ENCODE peak calls at places on chromosome 9, in six cellular contexts. U is K562, N is HCT116, A is GM12878, B is NT2/D1, R is H1. S is an unnamed sample.

GRCh38 chr9:3863686-3864085 is 337.9 kb upstream of the RFX3 start:
- DNase-seq in U (no peak), N (no peak), A (no peak), B (no peak), R (no peak), S (no peak)

GRCh38 chr9:123569343-123569694 is 213.3 kb downstream of the CRB2 start:
- DNase-seq in U (no peak), N (no peak), A (no peak), B (no peak), R (no peak), S (no peak)

GRCh38 chr9:95788486-95789110 is 86.9 kb upstream of the ERCC6L2 start:
- DNase-seq in U (no peak), N (no peak), A (no peak), B (no peak), R (peak), S (no peak)

GRCh38 chr9:33815781-33816180 is 1.2 kb upstream of the UBE2R2 start:
- DNase-seq in U (no peak), N (no peak), A (no peak), B (no peak), R (no peak), S (no peak)

GRCh38 chr9:18126776-18127175 is 347.2 kb upstream of the ADAMTSL1 start:
- DNase-seq in U (no peak), N (no peak), A (no peak), B (no peak), R (no peak), S (no peak)

GRCh38 chr9:133585481-133586367 is 23.5 kb downstream of the FAM163B start:
- DNase-seq in U (no peak), N (no peak), A (no peak), B (no peak), R (peak), S (no peak)

GRCh38 chr9:128242124-128242523 is 33.7 kb downstream of the GOLGA2 start:
- DNase-seq in U (peak), N (no peak), A (no peak), B (no peak), R (no peak), S (no peak)

GRCh38 chr9:93088656-93089015 is 7.4 kb upstream of the CARD19 start:
- DNase-seq in U (no peak), N (no peak), A (no peak), B (no peak), R (no peak), S (no peak)

GRCh38 chr9:120900821-120901220 is 23.8 kb upstream of the PHF19 start:
- DNase-seq in U (no peak), N (no peak), A (no peak), B (no peak), R (no peak), S (no peak)

GRCh38 chr9:115289757-115290208 is 171.8 kb upstream of the TNC start:
- DNase-seq in U (no peak), N (no peak), A (no peak), B (no peak), R (no peak), S (no peak)

GRCh38 chr9:19146441-19146840 is 19.1 kb upstream of the PLIN2 start:
- DNase-seq in U (no peak), N (no peak), A (no peak), B (no peak), R (no peak), S (no peak)

GRCh38 chr9:111038336-111039202 is at the start of gene LPAR1:
- DNase-seq in U (no peak), N (peak), A (no peak), B (no peak), R (peak), S (no peak)

GRCh38 chr9:136192289-136193126 is 12.4 kb downstream of the LHX3 start:
- DNase-seq in U (no peak), N (no peak), A (no peak), B (no peak), R (no peak), S (no peak)

GRCh38 chr9:128205296-128205944 is 2.2 kb downstream of the DNM1 start:
- DNase-seq in U (peak), N (no peak), A (no peak), B (no peak), R (no peak), S (no peak)

GRCh38 chr9:135090547-135090946 is 3.1 kb downstream of the OLFM1 start:
- DNase-seq in U (peak), N (no peak), A (no peak), B (no peak), R (no peak), S (no peak)

GRCh38 chr9:129876815-129877214 is 41.6 kb downstream of the USP20 start:
- DNase-seq in U (no peak), N (no peak), A (no peak), B (no peak), R (no peak), S (no peak)

GRCh38 chr9:129875181-129875611 is 39.9 kb downstream of the USP20 start:
- DNase-seq in U (peak), N (no peak), A (no peak), B (no peak), R (no peak), S (no peak)

GRCh38 chr9:129873563-129873962 is 38.3 kb downstream of the USP20 start:
- DNase-seq in U (no peak), N (no peak), A (no peak), B (no peak), R (no peak), S (no peak)

GRCh38 chr9:129874261-129875101 is 39.2 kb downstream of the USP20 start:
- DNase-seq in U (no peak), N (no peak), A (no peak), B (no peak), R (no peak), S (no peak)

DNA sequence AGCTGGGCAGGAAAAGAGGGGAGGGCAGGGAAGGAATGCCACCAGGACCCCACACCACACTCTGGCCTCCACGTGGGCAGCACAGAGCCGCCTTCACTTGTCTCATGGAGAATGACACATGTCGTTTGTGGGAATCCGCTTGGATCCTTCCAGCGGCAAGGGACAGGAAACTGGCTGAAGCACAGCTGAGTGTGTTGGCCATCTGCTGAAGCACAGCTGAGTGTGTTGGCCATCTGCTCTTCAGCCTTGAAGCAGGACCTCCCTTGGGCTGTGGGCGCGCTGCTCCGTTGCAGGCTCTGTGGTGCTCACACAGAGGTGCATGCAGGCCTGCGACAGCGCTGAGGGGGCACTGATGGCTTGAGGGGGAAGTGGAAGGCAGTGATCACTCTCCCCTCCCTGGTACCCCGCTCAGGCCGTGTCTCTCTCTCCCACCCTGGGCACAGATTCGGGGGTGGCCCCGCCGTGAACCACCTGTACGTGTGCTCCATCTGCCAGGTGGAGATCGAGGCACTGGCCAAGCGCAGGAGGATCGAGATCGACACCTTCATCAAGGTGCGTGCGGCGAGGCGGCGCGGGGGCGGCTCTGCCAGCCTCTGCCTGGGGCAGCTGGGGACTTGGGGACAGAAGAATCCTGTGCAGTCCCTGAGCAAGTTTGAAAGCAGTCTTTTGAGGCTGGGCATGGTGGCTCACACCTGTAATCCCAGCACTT is 40.6 kb downstream of the USP20 start:
- DNase-seq in U (no peak), N (no peak), A (no peak), B (no peak), R (no peak), S (no peak)
- TF ChIP-seq ZNF274 in U (no peak), N (no peak), A (no peak), B (no peak), R (no peak), S (no peak)

DNA sequence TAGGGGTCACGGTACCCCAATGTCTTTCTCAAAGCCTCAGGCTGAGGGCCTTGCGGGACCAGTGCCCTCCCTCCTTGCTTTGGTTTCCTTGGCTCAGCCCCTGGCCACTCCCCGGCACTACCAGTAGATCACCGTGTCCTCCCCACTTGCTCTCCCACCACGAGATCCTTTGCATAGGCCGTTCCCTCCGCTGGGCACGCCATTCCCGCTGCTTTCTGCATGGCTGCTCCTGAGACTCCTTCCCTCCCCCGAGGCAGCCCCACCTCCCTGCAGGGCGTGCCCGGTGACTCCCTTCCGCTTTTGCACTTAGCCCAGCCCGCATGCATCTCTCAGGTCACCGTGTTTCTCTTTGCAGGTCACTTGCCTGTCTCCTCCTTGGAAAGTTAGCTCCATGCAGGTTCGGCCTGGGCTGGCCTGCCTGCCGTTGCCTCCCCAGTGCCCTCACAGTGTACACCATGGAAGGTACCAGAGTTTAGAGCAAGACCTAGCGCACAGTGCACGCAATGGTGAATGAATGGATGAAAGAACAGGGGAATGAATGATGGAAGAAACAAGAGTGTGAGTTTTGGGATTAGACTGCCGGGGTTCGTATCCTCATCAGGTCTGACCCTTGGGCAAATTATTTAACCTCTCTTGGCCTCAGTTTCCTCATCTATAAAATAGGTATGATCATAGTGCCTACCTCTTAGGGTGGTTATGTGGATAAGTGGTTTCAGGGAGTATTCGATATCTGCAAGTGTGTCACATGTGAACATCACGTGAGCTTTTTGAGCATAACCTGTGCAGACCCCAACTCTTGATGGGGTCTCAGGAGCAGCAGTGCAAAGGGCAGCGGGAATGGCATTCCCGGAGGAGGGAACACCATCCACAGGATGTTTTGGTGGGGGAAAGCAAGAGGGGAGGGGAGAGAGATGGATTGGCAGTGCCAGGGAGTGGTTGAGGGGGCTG is 214.3 kb downstream of the C9orf50 start:
- DNase-seq in U (peak), N (peak), A (no peak), B (no peak), R (peak), S (no peak)
- TF ChIP-seq ZNF274 in U (no peak), N (no peak), A (no peak), B (no peak), R (no peak), S (no peak)

DNA sequence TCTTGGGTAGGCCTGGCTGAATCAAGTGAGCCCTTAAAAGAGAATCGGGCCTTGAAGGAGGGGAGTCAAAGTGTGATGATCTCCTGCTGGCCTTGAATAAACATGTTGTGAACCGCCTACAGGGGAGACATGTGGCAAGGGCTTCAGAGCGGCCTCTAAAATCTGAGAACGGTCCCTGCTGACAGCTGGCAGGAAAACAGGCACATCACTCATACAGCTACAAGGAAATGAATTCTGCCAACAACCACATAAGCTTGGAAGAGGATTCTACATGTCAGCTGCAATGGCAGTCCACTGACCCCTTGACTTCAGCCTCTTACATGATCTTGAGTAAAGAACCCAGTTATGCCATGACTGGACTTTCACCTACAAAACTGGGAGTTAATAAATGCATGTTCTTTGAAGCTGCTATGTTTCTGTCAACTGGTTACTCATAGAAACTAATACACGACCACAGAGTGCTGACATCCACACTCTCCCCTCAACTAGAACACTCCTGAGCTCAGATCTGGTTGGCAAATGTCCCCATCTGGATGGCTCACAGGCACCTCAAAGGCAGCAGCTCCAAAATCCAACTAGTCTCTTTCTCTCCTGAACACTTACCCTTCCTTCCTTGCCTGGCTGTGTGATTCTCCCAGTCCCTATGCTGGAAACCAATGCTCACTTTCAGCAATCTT is 333.1 kb downstream of the ASTN2 start:
- DNase-seq in U (no peak), N (no peak), A (no peak), B (no peak), R (no peak), S (no peak)
- TF ChIP-seq ZNF274 in U (no peak), N (no peak), A (no peak), B (no peak), R (no peak), S (no peak)

DNA sequence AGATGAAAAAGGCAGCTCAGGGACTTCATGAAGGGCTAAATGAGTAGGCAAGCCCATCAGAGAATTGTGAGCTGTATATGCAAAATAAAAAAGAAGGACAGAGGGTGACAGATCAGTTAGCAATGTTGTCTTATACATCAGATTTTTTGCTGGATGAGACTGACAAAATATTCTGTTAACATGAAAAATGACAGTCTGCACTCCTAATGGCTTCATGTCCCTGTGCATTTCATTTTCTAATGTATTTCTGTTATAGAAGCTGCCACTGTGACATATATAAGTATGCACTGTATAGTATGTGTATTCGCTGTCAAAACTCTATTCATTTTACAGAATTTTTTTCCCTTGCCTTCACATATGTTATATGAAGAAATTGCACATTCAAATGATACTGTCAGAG is 559.5 kb downstream of the DMRTA1 start:
- DNase-seq in U (no peak), N (no peak), A (no peak), B (no peak), R (no peak), S (no peak)
- TF ChIP-seq ZNF274 in U (no peak), N (no peak), A (no peak), B (no peak), R (no peak), S (no peak)

DNA sequence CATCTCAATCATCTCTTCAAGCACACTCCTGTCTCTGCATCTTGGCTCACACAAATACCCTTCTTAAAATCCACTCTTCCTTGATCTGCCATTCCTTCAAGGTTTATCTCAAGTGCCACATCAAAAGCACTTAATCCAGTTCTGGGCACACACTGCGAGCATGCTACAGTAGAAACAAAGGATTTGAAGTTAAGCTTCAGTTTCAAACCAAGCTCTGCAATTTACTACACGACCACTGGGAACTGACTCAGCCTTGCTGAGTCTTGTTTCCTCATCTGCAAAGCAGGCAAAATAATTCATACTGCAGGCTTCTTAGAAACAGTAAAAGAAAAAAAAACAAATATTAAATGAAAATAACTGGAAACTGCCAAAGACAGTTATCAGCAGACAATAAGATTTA is 50.5 kb upstream of the CTNNAL1 start:
- DNase-seq in U (no peak), N (peak), A (no peak), B (no peak), R (no peak), S (no peak)
- TF ChIP-seq ZNF274 in U (no peak), N (no peak), A (no peak), B (no peak), R (no peak), S (no peak)